ENCODE peak calls at places on chromosomes 1 and 21, in four cellular contexts. Z, W, I and H are unnamed samples.

GRCh38 chr21:35926003-35926541 is 134.3 kb downstream of the SETD4 start:
- DNase-seq in Z (no peak), W (no peak), I (no peak), H (no peak)

GRCh38 chr1:84613887-84614286 is 39.6 kb upstream of the CTBS start:
- DNase-seq in Z (no peak), W (no peak), I (no peak), H (no peak)

GRCh38 chr1:61426254-61426653 is 298.7 kb downstream of the TM2D1 start:
- DNase-seq in Z (peak), W (no peak), I (no peak), H (no peak)

GRCh38 chr21:41897047-41897669 is 18.0 kb upstream of the PRDM15 start:
- DNase-seq in Z (no peak), W (no peak), I (no peak), H (no peak)

GRCh38 chr1:101244842-101245574 is 8.2 kb downstream of the S1PR1 start:
- DNase-seq in Z (no peak), W (no peak), I (no peak), H (no peak)

GRCh38 chr21:16102113-16102512 is 372.3 kb downstream of the USP25 start:
- DNase-seq in Z (peak), W (no peak), I (no peak), H (no peak)

GRCh38 chr1:220335668-220336067 is 63.4 kb upstream of the RAB3GAP2 start:
- DNase-seq in Z (no peak), W (no peak), I (no peak), H (no peak)

GRCh38 chr1:97366986-97367385 is 553.8 kb downstream of the DPYD start:
- DNase-seq in Z (peak), W (no peak), I (no peak), H (peak)

GRCh38 chr1:221435510-221435909 is 306.4 kb downstream of the DUSP10 start:
- DNase-seq in Z (peak), W (peak), I (peak), H (peak)

GRCh38 chr1:49036700-49037099 is 260.0 kb upstream of the BEND5 start:
- DNase-seq in Z (no peak), W (no peak), I (no peak), H (no peak)

GRCh38 chr1:2311184-2312032 is 79.9 kb downstream of the MORN1 start:
- DNase-seq in Z (peak), W (peak), I (peak), H (peak)
- TF ChIP-seq CTCF in Z (peak), W (peak), I (no peak), H (peak)

DNA sequence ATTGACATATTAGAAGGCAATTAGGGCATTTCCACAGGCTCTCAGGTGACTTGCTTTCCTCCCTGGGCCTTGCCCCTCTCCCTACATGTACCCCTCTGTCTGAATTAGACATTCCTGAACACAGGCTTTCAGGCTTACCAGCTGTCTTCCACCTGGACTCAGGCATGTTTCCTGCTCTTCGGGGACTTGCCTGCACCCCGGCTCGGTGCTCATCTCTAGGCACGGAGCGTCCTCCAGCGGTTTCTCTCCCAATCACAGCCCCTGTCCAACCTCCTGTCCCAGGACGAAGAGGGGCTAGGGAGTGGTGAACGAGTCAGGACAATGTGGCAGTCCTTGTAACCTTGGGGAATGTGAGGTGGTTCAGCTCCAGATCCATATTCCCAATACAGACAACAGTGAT is 4.2 kb downstream of the PROK1 start:
- DNase-seq in Z (no peak), W (peak), I (no peak), H (no peak)
- TF ChIP-seq CTCF in Z (no peak), W (peak), I (no peak), H (no peak)

DNA sequence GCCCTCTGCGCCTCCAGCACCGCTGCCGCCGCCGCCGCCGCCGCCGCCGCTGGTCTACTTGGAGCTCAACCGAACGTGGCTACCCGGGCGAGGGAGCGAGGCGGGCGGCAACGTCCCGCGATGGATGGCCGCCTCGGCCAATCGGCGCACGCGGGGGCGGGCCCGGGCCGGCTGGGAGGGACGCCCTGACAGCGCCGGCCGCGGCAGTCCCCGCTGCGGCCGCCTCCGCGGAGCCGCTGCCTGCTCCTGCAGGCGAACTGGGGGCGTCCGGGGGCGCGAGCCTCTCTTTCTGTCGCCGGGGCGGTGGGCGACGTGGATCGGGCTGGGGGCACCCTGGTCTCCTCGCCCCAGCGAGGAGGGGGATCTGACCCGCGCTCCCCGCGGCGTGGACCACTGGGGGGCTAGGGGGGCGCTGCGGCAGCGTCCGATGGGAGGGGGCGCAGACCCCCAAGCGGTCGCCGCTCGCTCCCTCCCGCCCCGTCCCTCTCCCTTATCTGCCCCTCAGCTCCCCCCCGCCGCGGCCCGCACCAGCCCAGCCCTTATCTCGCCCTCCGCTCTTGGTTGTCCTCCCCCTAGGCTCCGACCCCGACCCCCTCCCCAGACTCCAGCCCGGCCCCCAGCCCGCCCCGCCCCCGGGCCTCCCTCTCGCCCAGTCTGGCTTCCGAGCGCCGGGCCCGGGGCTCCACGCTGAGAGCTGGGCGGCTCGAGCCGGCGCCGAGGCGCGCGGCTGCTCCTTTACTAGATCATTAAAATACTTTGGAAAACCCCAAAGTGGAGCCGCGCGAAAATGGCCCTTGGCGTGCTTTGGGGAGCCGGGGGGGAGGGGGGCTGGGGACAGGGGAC is at the start of gene SSBP3:
- DNase-seq in Z (peak), W (peak), I (peak), H (peak)
- TF ChIP-seq CTCF in Z (no peak), W (no peak), I (no peak), H (no peak)

GRCh38 chr1:72845342-72845741 is 563.0 kb upstream of the NEGR1 start:
- DNase-seq in Z (no peak), W (no peak), I (no peak), H (no peak)
- TF ChIP-seq CTCF in Z (peak), W (no peak), I (no peak), H (peak)

GRCh38 chr1:2788506-2789163 is 12.9 kb downstream of the TTC34 start:
- DNase-seq in Z (no peak), W (no peak), I (no peak), H (no peak)

GRCh38 chr1:2784854-2785630 is 16.5 kb downstream of the TTC34 start:
- DNase-seq in Z (no peak), W (no peak), I (no peak), H (no peak)

GRCh38 chr1:2787163-2787911 is 14.2 kb downstream of the TTC34 start:
- DNase-seq in Z (no peak), W (no peak), I (no peak), H (no peak)

GRCh38 chr1:2785631-2786328 is 15.7 kb downstream of the TTC34 start:
- DNase-seq in Z (no peak), W (no peak), I (no peak), H (no peak)

GRCh38 chr1:2786329-2787162 is 14.9 kb downstream of the TTC34 start:
- DNase-seq in Z (no peak), W (peak), I (peak), H (no peak)
- TF ChIP-seq CTCF in Z (peak), W (peak), I (peak), H (no peak)